ENCODE peak calls at places on chromosomes 13 and 19, in ten cellular contexts. D is foreskin fibroblast; W is T-cell; S is NCI-H1930; V is SK-N-MC; H is transverse colon; C is substantia nigra; P is anterior cingulate cortex; M is cerebellum; L is activated naive CD4-positive, alpha-beta T cell. A is an unnamed sample.
A peak's percentile ranks its signal among the peaks of the same experiment; 100 is the strongest.

GRCh38 chr13:28026508-28026907 is 38.0 kb upstream of the URAD start:
- DNase-seq in C (no peak), M (no peak), L (no peak), D (no peak), P (no peak), W (no peak), S (no peak), V (no peak), H (no peak), A (no peak)

GRCh38 chr13:29521336-29521735 is 74.2 kb downstream of the SLC7A1 start:
- DNase-seq in L (no peak), P (no peak), W (no peak), S (no peak), V (no peak), D (no peak), H (no peak), M (no peak), C (no peak), A (no peak)

GRCh38 chr13:111516712-111517640 is 196.5 kb downstream of the TEX29 start:
- DNase-seq in L (no peak), C (no peak), D (no peak), W (no peak), P (no peak), S (no peak), H (no peak), V (no peak), M (no peak), A (no peak)

GRCh38 chr13:113589961-113590339 is 5.4 kb downstream of the TFDP1 start:
- DNase-seq in S (no peak), V (no peak), C (no peak), W (no peak), P (no peak), L (no peak), H (peak; percentile 4), M (no peak), D (no peak), A (no peak)

GRCh38 chr13:112652512-112653458 is 37.1 kb upstream of the ATP11A start:
- DNase-seq in C (no peak), W (no peak), L (no peak), H (no peak), M (no peak), V (no peak), D (no peak), S (no peak), P (no peak), A (peak; percentile 57)

GRCh38 chr13:102901056-102901455 is 55.2 kb downstream of the ERCC5 start:
- DNase-seq in H (no peak), M (no peak), W (no peak), D (no peak), P (no peak), C (no peak), L (no peak), V (no peak), S (no peak), A (no peak)

GRCh38 chr19:18961767-18962423 is 20.9 kb upstream of the HOMER3 start:
- DNase-seq in V (no peak), P (no peak), M (no peak), S (peak; percentile 10), L (no peak), H (no peak), C (no peak), W (no peak), D (no peak), A (no peak)

GRCh38 chr13:49784886-49785570 is 7.5 kb downstream of the KPNA3 start:
- DNase-seq in M (no peak), V (no peak), P (no peak), C (no peak), D (no peak), S (no peak), W (no peak), H (no peak), L (no peak), A (no peak)

GRCh38 chr13:31431722-31432137 is 232.0 kb downstream of the B3GLCT start:
- DNase-seq in D (peak; percentile 26), S (no peak), H (peak; percentile 52), P (peak; percentile 33), C (no peak), W (no peak), V (no peak), L (no peak), M (no peak), A (no peak)

GRCh38 chr19:1811942-1812425 is at the start of gene ATP8B3:
- DNase-seq in C (no peak), L (peak; percentile 65), W (no peak), P (no peak), M (peak; percentile 94), S (no peak), H (no peak), V (no peak), D (no peak), A (peak; percentile 41)

GRCh38 chr13:108760129-108760528 is 130.7 kb downstream of the MYO16 start:
- DNase-seq in C (no peak), D (no peak), L (no peak), P (no peak), M (no peak), W (no peak), S (no peak), V (no peak), H (no peak), A (no peak)

GRCh38 chr19:10861118-10861651 is 10.2 kb upstream of the CARM1 start:
- DNase-seq in H (peak; percentile 45), P (no peak), V (no peak), D (no peak), W (no peak), L (no peak), C (no peak), M (no peak), S (no peak), A (no peak)

GRCh38 chr13:100398360-100398759 is 190.2 kb downstream of the GGACT start:
- DNase-seq in W (no peak), H (no peak), M (no peak), L (no peak), V (no peak), S (peak; percentile 72), P (no peak), D (no peak), C (no peak), A (no peak)

GRCh38 chr19:34675919-34676318 is 1.0 kb downstream of the SCGB2B2 start:
- DNase-seq in C (no peak), D (no peak), W (no peak), P (no peak), V (no peak), M (no peak), H (no peak), L (no peak), S (no peak), A (no peak)

GRCh38 chr19:14517446-14517839 is 754 bp downstream of the DNAJB1 start:
- DNase-seq in M (no peak), V (no peak), C (no peak), D (no peak), S (no peak), P (no peak), H (peak; percentile 26), L (no peak), W (no peak), A (no peak)

A was measured in Caki2.